ENCODE peak calls at places on chromosome 7, in five cellular contexts. One of them, this sample, is unnamed.

GRCh38 chr7:50069613-50070012 is 23.4 kb downstream of the ZPBP start:
- DNase-seq in brain microvascular endothelial cell: no peak
- DNase-seq in fibroblast of pulmonary artery: peak; percentile 3
- DNase-seq in SK-N-SH: no peak
- DNase-seq in BJ: no peak
- DNase-seq in this sample: peak; percentile 30

GRCh38 chr7:150334108-150334507 is 7.3 kb downstream of the RARRES2 start:
- DNase-seq in brain microvascular endothelial cell: no peak
- DNase-seq in fibroblast of pulmonary artery: no peak
- DNase-seq in SK-N-SH: no peak
- DNase-seq in BJ: no peak
- DNase-seq in this sample: no peak

GRCh38 chr7:974172-974571 is 1.2 kb downstream of the COX19 start:
- DNase-seq in brain microvascular endothelial cell: no peak
- DNase-seq in fibroblast of pulmonary artery: peak; percentile 32
- DNase-seq in SK-N-SH: no peak
- DNase-seq in BJ: no peak
- DNase-seq in this sample: peak; percentile 49

GRCh38 chr7:73435471-73436009 is 2.0 kb downstream of the FZD9 start:
- DNase-seq in brain microvascular endothelial cell: no peak
- DNase-seq in fibroblast of pulmonary artery: no peak
- DNase-seq in SK-N-SH: no peak
- DNase-seq in BJ: no peak
- DNase-seq in this sample: no peak

GRCh38 chr7:128005117-128005516 is 26.1 kb downstream of the LRRC4 start:
- DNase-seq in brain microvascular endothelial cell: no peak
- DNase-seq in fibroblast of pulmonary artery: no peak
- DNase-seq in SK-N-SH: no peak
- DNase-seq in BJ: no peak
- DNase-seq in this sample: no peak

GRCh38 chr7:140540142-140540777 is 61.0 kb upstream of the MKRN1 start:
- DNase-seq in brain microvascular endothelial cell: no peak
- DNase-seq in fibroblast of pulmonary artery: no peak
- DNase-seq in SK-N-SH: no peak
- DNase-seq in BJ: no peak
- DNase-seq in this sample: no peak

GRCh38 chr7:89003619-89003956 is 208.1 kb upstream of the TEX47 start:
- DNase-seq in brain microvascular endothelial cell: no peak
- DNase-seq in fibroblast of pulmonary artery: no peak
- DNase-seq in SK-N-SH: no peak
- DNase-seq in BJ: no peak
- DNase-seq in this sample: no peak

GRCh38 chr7:134948246-134948645 is 38.1 kb upstream of the AGBL3 start:
- DNase-seq in brain microvascular endothelial cell: no peak
- DNase-seq in fibroblast of pulmonary artery: no peak
- DNase-seq in SK-N-SH: no peak
- DNase-seq in BJ: no peak
- DNase-seq in this sample: no peak

GRCh38 chr7:64465551-64465950 is 97.3 kb downstream of the ZNF680 start:
- DNase-seq in brain microvascular endothelial cell: no peak
- DNase-seq in fibroblast of pulmonary artery: no peak
- DNase-seq in SK-N-SH: no peak
- DNase-seq in BJ: no peak
- DNase-seq in this sample: no peak

GRCh38 chr7:141544831-141545230 is 6.4 kb upstream of the AGK start:
- DNase-seq in brain microvascular endothelial cell: no peak
- DNase-seq in fibroblast of pulmonary artery: no peak
- DNase-seq in SK-N-SH: no peak
- DNase-seq in BJ: no peak
- DNase-seq in this sample: no peak

GRCh38 chr7:5296627-5297226 is 14.0 kb downstream of the SLC29A4 start:
- DNase-seq in brain microvascular endothelial cell: no peak
- DNase-seq in fibroblast of pulmonary artery: no peak
- DNase-seq in SK-N-SH: peak; percentile 93
- DNase-seq in BJ: no peak
- DNase-seq in this sample: no peak

GRCh38 chr7:101707587-101707986 is 78.5 kb upstream of the MYL10 start:
- DNase-seq in brain microvascular endothelial cell: no peak
- DNase-seq in fibroblast of pulmonary artery: no peak
- DNase-seq in SK-N-SH: no peak
- DNase-seq in BJ: no peak
- DNase-seq in this sample: no peak

GRCh38 chr7:7330997-7331396 is 148.7 kb downstream of the C1GALT1 start:
- DNase-seq in brain microvascular endothelial cell: no peak
- DNase-seq in fibroblast of pulmonary artery: no peak
- DNase-seq in SK-N-SH: peak; percentile 75
- DNase-seq in BJ: no peak
- DNase-seq in this sample: no peak

GRCh38 chr7:102991540-102992214 is 78.9 kb downstream of the LRRC17 start:
- DNase-seq in brain microvascular endothelial cell: peak; percentile 97
- DNase-seq in fibroblast of pulmonary artery: peak; percentile 94
- DNase-seq in SK-N-SH: peak; percentile 15
- DNase-seq in BJ: peak; percentile 74
- DNase-seq in this sample: peak; percentile 92

GRCh38 chr7:51477819-51478218 is 161.2 kb upstream of the COBL start:
- DNase-seq in brain microvascular endothelial cell: no peak
- DNase-seq in fibroblast of pulmonary artery: no peak
- DNase-seq in SK-N-SH: no peak
- DNase-seq in BJ: no peak
- DNase-seq in this sample: no peak

GRCh38 chr7:35694784-35695627 is at the start of gene HERPUD2:
- DNase-seq in brain microvascular endothelial cell: peak; percentile 82
- DNase-seq in fibroblast of pulmonary artery: peak; percentile 94
- DNase-seq in SK-N-SH: peak; percentile 99
- DNase-seq in BJ: peak; percentile 52
- DNase-seq in this sample: peak; percentile 94
- TF ChIP-seq CTCF in brain microvascular endothelial cell: peak; percentile 0
- TF ChIP-seq CTCF in fibroblast of pulmonary artery: no peak
- TF ChIP-seq CTCF in SK-N-SH: no peak
- TF ChIP-seq CTCF in BJ: peak; percentile 12
- TF ChIP-seq CTCF in this sample: no peak

GRCh38 chr7:158443014-158443687 is 144.5 kb downstream of the PTPRN2 start:
- DNase-seq in brain microvascular endothelial cell: no peak
- DNase-seq in fibroblast of pulmonary artery: no peak
- DNase-seq in SK-N-SH: no peak
- DNase-seq in BJ: no peak
- DNase-seq in this sample: no peak

GRCh38 chr7:158444501-158445420 is 142.9 kb downstream of the PTPRN2 start:
- DNase-seq in brain microvascular endothelial cell: no peak
- DNase-seq in fibroblast of pulmonary artery: no peak
- DNase-seq in SK-N-SH: peak; percentile 68
- DNase-seq in BJ: no peak
- DNase-seq in this sample: no peak

GRCh38 chr7:158443688-158444483 is 143.7 kb downstream of the PTPRN2 start:
- DNase-seq in brain microvascular endothelial cell: no peak
- DNase-seq in fibroblast of pulmonary artery: no peak
- DNase-seq in SK-N-SH: no peak
- DNase-seq in BJ: no peak
- DNase-seq in this sample: no peak

GRCh38 chr7:158439035-158439434 is 148.6 kb downstream of the PTPRN2 start:
- DNase-seq in brain microvascular endothelial cell: no peak
- DNase-seq in fibroblast of pulmonary artery: no peak
- DNase-seq in SK-N-SH: no peak
- DNase-seq in BJ: no peak
- DNase-seq in this sample: no peak

GRCh38 chr7:158442260-158442659 is 145.4 kb downstream of the PTPRN2 start:
- DNase-seq in brain microvascular endothelial cell: no peak
- DNase-seq in fibroblast of pulmonary artery: no peak
- DNase-seq in SK-N-SH: no peak
- DNase-seq in BJ: no peak
- DNase-seq in this sample: peak; percentile 27
- TF ChIP-seq CTCF in brain microvascular endothelial cell: peak; percentile 25
- TF ChIP-seq CTCF in fibroblast of pulmonary artery: no peak
- TF ChIP-seq CTCF in SK-N-SH: peak; percentile 14
- TF ChIP-seq CTCF in BJ: no peak
- TF ChIP-seq CTCF in this sample: peak; percentile 27

DNA sequence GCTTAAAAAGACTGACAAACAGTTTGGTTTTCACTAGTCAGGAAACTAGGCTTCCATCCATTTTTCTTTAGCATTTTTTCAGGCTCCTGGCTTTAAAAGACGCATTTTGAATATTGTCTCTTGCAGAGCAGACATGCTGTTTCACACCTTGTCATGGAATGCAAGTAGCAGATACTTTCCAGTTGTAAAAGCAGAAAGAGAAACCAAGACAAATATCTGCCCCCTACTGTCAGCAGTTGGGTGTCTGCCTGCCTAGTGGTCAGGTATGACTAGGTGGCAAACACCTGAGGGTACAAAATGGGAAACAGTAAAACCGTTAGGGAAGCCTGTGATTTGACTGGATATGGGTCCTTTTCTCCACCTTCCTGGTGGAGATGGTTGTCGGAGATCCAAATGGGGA is 139.8 kb downstream of the CCDC71L start:
- DNase-seq in brain microvascular endothelial cell: no peak
- DNase-seq in fibroblast of pulmonary artery: no peak
- DNase-seq in SK-N-SH: no peak
- DNase-seq in BJ: no peak
- DNase-seq in this sample: peak; percentile 22
- TF ChIP-seq CTCF in brain microvascular endothelial cell: peak; percentile 21
- TF ChIP-seq CTCF in fibroblast of pulmonary artery: no peak
- TF ChIP-seq CTCF in SK-N-SH: no peak
- TF ChIP-seq CTCF in BJ: no peak
- TF ChIP-seq CTCF in this sample: no peak

GRCh38 chr7:114422478-114423217 is 8.0 kb downstream of the FOXP2 start:
- DNase-seq in brain microvascular endothelial cell: no peak
- DNase-seq in fibroblast of pulmonary artery: no peak
- DNase-seq in SK-N-SH: no peak
- DNase-seq in BJ: no peak
- DNase-seq in this sample: peak; percentile 11
- TF ChIP-seq CTCF in brain microvascular endothelial cell: peak; percentile 53
- TF ChIP-seq CTCF in fibroblast of pulmonary artery: peak; percentile 37
- TF ChIP-seq CTCF in SK-N-SH: peak; percentile 44
- TF ChIP-seq CTCF in BJ: peak; percentile 26
- TF ChIP-seq CTCF in this sample: peak; percentile 21

DNA sequence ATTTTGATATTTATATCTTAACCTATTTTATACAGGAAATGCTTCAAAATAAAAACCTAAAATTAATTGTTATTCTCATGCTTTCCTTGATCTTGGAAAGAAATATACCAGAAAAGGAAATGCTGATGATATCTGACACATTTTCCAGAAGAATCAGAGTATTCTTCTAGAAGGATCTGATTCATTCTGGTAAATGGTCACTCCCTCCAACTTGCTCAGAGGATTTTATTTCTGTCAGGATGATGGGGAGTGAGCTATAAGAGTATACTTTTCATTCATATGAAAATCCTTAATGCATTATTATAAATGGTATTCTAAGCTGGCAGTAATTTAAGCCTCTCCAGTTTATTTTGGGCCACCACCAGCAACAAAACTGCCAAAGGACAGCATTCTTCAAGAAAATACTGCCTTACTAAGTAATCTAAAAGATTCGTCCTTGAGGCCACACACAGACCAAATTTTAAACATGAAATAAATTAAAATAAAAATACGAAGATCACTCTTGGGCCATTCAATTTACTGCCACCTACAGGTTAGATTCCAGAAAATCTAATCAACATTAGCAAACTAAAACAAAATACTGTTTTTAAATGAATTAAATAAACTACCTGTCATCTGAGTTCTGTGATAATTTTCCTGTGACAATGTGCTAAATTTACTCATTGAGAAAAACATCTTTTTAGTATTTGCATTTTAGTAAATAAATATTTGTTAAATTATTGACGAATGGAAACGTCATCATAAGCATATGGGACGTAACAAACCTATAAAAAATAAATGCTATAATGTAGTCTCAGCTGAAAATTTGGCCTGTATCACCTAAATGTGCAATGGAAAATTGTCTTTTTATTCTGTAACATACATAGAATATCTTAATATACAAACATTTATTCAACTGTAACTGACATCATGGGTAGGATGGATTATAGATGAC is 71.9 kb downstream of the ITGB8 start:
- DNase-seq in brain microvascular endothelial cell: no peak
- DNase-seq in fibroblast of pulmonary artery: peak; percentile 28
- DNase-seq in SK-N-SH: no peak
- DNase-seq in BJ: no peak
- DNase-seq in this sample: no peak
- TF ChIP-seq CTCF in brain microvascular endothelial cell: peak; percentile 38
- TF ChIP-seq CTCF in fibroblast of pulmonary artery: peak; percentile 52
- TF ChIP-seq CTCF in SK-N-SH: peak; percentile 79
- TF ChIP-seq CTCF in BJ: peak; percentile 42
- TF ChIP-seq CTCF in this sample: no peak

This sample was measured in MCF 10A.